ENCODE peak calls at places on chromosomes 5 and 9, in nine cellular contexts. K, Q, T, C, S, M, X, A and W are unnamed samples.

GRCh38 chr9:134126373-134126772 is 9.5 kb upstream of the WDR5 start:
- DNase-seq in C (no peak), A (no peak), Q (no peak), M (no peak), S (no peak), K (no peak), X (no peak), T (no peak), W (no peak)

GRCh38 chr5:170503970-170504525 is at the start of gene KCNIP1:
- DNase-seq in A (no peak), X (no peak), C (no peak), M (no peak), T (no peak), Q (no peak), K (peak; percentile 42), S (no peak), W (no peak)

GRCh38 chr5:42858031-42858643 is 46.4 kb upstream of the SELENOP start:
- DNase-seq in A (no peak), C (no peak), Q (peak; percentile 45), S (no peak), K (peak; percentile 21), T (no peak), X (no peak), M (no peak), W (no peak)

GRCh38 chr5:2914022-2914661 is 162.7 kb upstream of the IRX2 start:
- DNase-seq in A (no peak), K (no peak), C (no peak), T (no peak), X (no peak), S (no peak), Q (no peak), M (no peak), W (no peak)

GRCh38 chr9:71822935-71823334 is 54.6 kb upstream of the CEMIP2 start:
- DNase-seq in M (no peak), X (no peak), T (no peak), Q (no peak), K (no peak), A (no peak), C (no peak), S (no peak), W (no peak)

GRCh38 chr5:114360816-114361723 is 800 bp upstream of the KCNN2 start:
- DNase-seq in C (no peak), A (peak; percentile 19), M (peak; percentile 50), X (no peak), S (no peak), T (no peak), Q (no peak), K (no peak), W (no peak)

GRCh38 chr9:16030513-16031185 is 477.8 kb downstream of the CCDC171 start:
- DNase-seq in Q (no peak), K (peak; percentile 94), T (no peak), S (no peak), M (no peak), X (peak; percentile 9), A (peak; percentile 93), C (no peak), W (no peak)

GRCh38 chr9:135726138-135726853 is 24.3 kb downstream of the KCNT1 start:
- DNase-seq in M (no peak), K (no peak), S (no peak), T (peak; percentile 18), C (no peak), A (no peak), Q (no peak), X (no peak), W (no peak)

GRCh38 chr5:137753227-137753985 is 757 bp downstream of the HNRNPA0 start:
- DNase-seq in Q (peak; percentile 44), X (no peak), A (peak; percentile 3), T (no peak), C (no peak), S (no peak), K (peak; percentile 64), M (peak; percentile 1), W (no peak)

GRCh38 chr9:126705767-126706697 is 92.3 kb downstream of the LMX1B start:
- DNase-seq in A (peak; percentile 56), Q (peak; percentile 66), M (peak; percentile 15), X (peak; percentile 39), C (peak; percentile 60), T (peak; percentile 84), S (no peak), K (peak; percentile 59), W (no peak)

GRCh38 chr9:12708562-12709298 is 15.5 kb downstream of the TYRP1 start:
- DNase-seq in S (no peak), K (peak; percentile 88), A (peak; percentile 45), X (no peak), T (no peak), Q (no peak), M (no peak), C (no peak), W (no peak)

GRCh38 chr9:96817973-96818372 is 36.3 kb downstream of the ZNF782 start:
- DNase-seq in T (no peak), K (no peak), S (no peak), M (no peak), A (no peak), Q (no peak), C (no peak), X (no peak), W (no peak)

GRCh38 chr5:34012791-34013190 is 4.9 kb upstream of the AMACR start:
- DNase-seq in A (no peak), K (peak; percentile 16), T (no peak), S (no peak), C (no peak), X (no peak), Q (no peak), M (no peak), W (no peak)

GRCh38 chr9:114450181-114450580 is 55.1 kb downstream of the WHRN start:
- DNase-seq in A (no peak), M (no peak), K (no peak), Q (no peak), X (no peak), C (no peak), S (no peak), T (no peak), W (no peak)

GRCh38 chr5:172274951-172275753 is 8.4 kb downstream of the UBTD2 start:
- DNase-seq in X (no peak), M (no peak), A (no peak), Q (no peak), S (no peak), C (peak; percentile 38), T (peak; percentile 17), K (peak; percentile 12), W (no peak)

GRCh38 chr5:142808778-142809606 is 38.8 kb downstream of the ARHGAP26 start:
- DNase-seq in M (no peak), K (no peak), Q (peak; percentile 43), C (no peak), A (no peak), T (no peak), X (no peak), S (no peak), W (no peak)

GRCh38 chr5:134825212-134825611 is 20.6 kb upstream of the C5orf24 start:
- DNase-seq in T (no peak), Q (no peak), A (no peak), C (no peak), X (no peak), M (no peak), K (no peak), S (no peak), W (no peak)

GRCh38 chr9:630817-631216 is 210.7 kb upstream of the DMRT1 start:
- DNase-seq in M (no peak), T (no peak), A (no peak), X (no peak), K (peak; percentile 26), S (no peak), Q (no peak), C (no peak), W (no peak)

GRCh38 chr5:40046792-40047191 is 622.0 kb upstream of the DAB2 start:
- DNase-seq in X (no peak), M (no peak), S (no peak), Q (no peak), T (no peak), A (no peak), K (peak; percentile 45), C (no peak), W (no peak)

GRCh38 chr9:126805546-126806262 is 864 bp downstream of the ZBTB43 start:
- DNase-seq in Q (peak; percentile 42), K (peak; percentile 86), X (peak; percentile 65), S (peak; percentile 47), A (peak; percentile 45), M (no peak), C (peak; percentile 36), T (peak; percentile 93), W (no peak)

GRCh38 chr5:56342612-56343011 is 109.5 kb upstream of the ANKRD55 start:
- DNase-seq in T (no peak), A (no peak), M (no peak), S (no peak), X (no peak), Q (no peak), C (no peak), K (no peak), W (no peak)

GRCh38 chr9:91119679-91120078 is 242.0 kb downstream of the AUH start:
- DNase-seq in A (no peak), Q (no peak), S (no peak), M (no peak), C (no peak), K (peak; percentile 78), T (no peak), X (no peak), W (no peak)

GRCh38 chr5:157574456-157575095 is 999 bp downstream of the ADAM19 start:
- DNase-seq in S (no peak), K (peak; percentile 53), C (no peak), Q (peak; percentile 43), A (no peak), T (peak; percentile 51), X (no peak), M (no peak), W (no peak)

GRCh38 chr5:177455661-177456590 is 9.3 kb downstream of the PRR7 start:
- DNase-seq in C (peak; percentile 99), A (peak; percentile 88), S (peak; percentile 55), Q (peak; percentile 94), M (peak; percentile 89), X (peak; percentile 91), K (peak; percentile 92), T (peak; percentile 95), W (peak; percentile 51)

GRCh38 chr5:132054697-132055440 is 5.6 kb upstream of the IL3 start:
- DNase-seq in S (no peak), C (no peak), Q (no peak), A (no peak), T (no peak), K (no peak), M (no peak), X (no peak), W (no peak)

GRCh38 chr5:33850100-33850594 is 41.6 kb downstream of the ADAMTS12 start:
- DNase-seq in C (no peak), A (peak; percentile 41), K (peak; percentile 64), Q (no peak), S (no peak), X (peak; percentile 24), T (no peak), M (no peak), W (no peak)

GRCh38 chr5:17487180-17487512 is 10.9 kb upstream of the TAF11L2 start:
- DNase-seq in C (no peak), M (no peak), T (no peak), A (no peak), S (no peak), Q (no peak), K (no peak), X (no peak), W (no peak)

GRCh38 chr9:124632077-124632621 is 125.0 kb upstream of the NR5A1 start:
- DNase-seq in C (no peak), X (no peak), Q (no peak), S (no peak), M (no peak), K (peak; percentile 70), A (no peak), T (no peak), W (no peak)

GRCh38 chr9:137488330-137488653 is 29.2 kb upstream of the NSMF start:
- DNase-seq in Q (no peak), M (peak; percentile 73), K (no peak), X (no peak), T (no peak), A (no peak), C (no peak), S (no peak), W (no peak)

GRCh38 chr5:58961631-58962280 is 378.9 kb downstream of the RAB3C start:
- DNase-seq in S (no peak), K (no peak), M (no peak), Q (no peak), T (no peak), A (no peak), C (no peak), X (no peak), W (no peak)

GRCh38 chr9:108991479-108991878 is 21.8 kb downstream of the CTNNAL1 start:
- DNase-seq in X (no peak), S (no peak), A (no peak), C (no peak), Q (no peak), M (no peak), K (no peak), T (no peak), W (no peak)